ENCODE peak calls at places on chromosomes 11 and 22, in seven cellular contexts. One of them, this sample, is unnamed.

GRCh38 chr11:62456630-62457029 is 37.8 kb downstream of the SCGB1A1 start:
- DNase-seq in H9: peak; percentile 49
- DNase-seq in trophoblast cell: peak; percentile 97
- DNase-seq in mesendoderm: peak; percentile 76
- DNase-seq in IMR-90: no peak
- DNase-seq in H1: no peak
- DNase-seq in mesenchymal stem cell: no peak
- DNase-seq in this sample: no peak

GRCh38 chr22:35686298-35686697 is 31.4 kb upstream of the APOL5 start:
- DNase-seq in mesendoderm: no peak
- DNase-seq in trophoblast cell: no peak
- DNase-seq in H1: no peak
- DNase-seq in mesenchymal stem cell: no peak
- DNase-seq in H9: no peak
- DNase-seq in IMR-90: no peak
- DNase-seq in this sample: no peak

GRCh38 chr11:57787920-57788716 is 26.5 kb downstream of the CTNND1 start:
- DNase-seq in H1: no peak
- DNase-seq in mesenchymal stem cell: peak; percentile 54
- DNase-seq in H9: peak; percentile 43
- DNase-seq in IMR-90: no peak
- DNase-seq in mesendoderm: peak; percentile 68
- DNase-seq in trophoblast cell: no peak
- DNase-seq in this sample: no peak

GRCh38 chr22:37369536-37369935 is 57.7 kb downstream of the ELFN2 start:
- DNase-seq in mesenchymal stem cell: no peak
- DNase-seq in mesendoderm: no peak
- DNase-seq in H1: no peak
- DNase-seq in H9: no peak
- DNase-seq in trophoblast cell: no peak
- DNase-seq in IMR-90: no peak
- DNase-seq in this sample: no peak

GRCh38 chr11:119750056-119750455 is 21.1 kb upstream of the NECTIN1 start:
- DNase-seq in H1: no peak
- DNase-seq in IMR-90: no peak
- DNase-seq in H9: no peak
- DNase-seq in mesenchymal stem cell: no peak
- DNase-seq in mesendoderm: no peak
- DNase-seq in trophoblast cell: no peak
- DNase-seq in this sample: no peak

GRCh38 chr11:69941546-69942332 is 122.5 kb upstream of the FGF3 start:
- DNase-seq in H1: no peak
- DNase-seq in H9: no peak
- DNase-seq in trophoblast cell: no peak
- DNase-seq in mesenchymal stem cell: no peak
- DNase-seq in IMR-90: no peak
- DNase-seq in mesendoderm: no peak
- DNase-seq in this sample: no peak

GRCh38 chr11:128548655-128549255 is 38.6 kb downstream of the ETS1 start:
- DNase-seq in mesendoderm: peak; percentile 56
- DNase-seq in IMR-90: peak; percentile 32
- DNase-seq in H9: no peak
- DNase-seq in H1: peak; percentile 64
- DNase-seq in trophoblast cell: no peak
- DNase-seq in mesenchymal stem cell: peak; percentile 76
- DNase-seq in this sample: no peak

GRCh38 chr22:23068832-23069385 is 1.4 kb upstream of the GNAZ start:
- DNase-seq in IMR-90: no peak
- DNase-seq in mesenchymal stem cell: no peak
- DNase-seq in H1: no peak
- DNase-seq in trophoblast cell: no peak
- DNase-seq in mesendoderm: peak; percentile 39
- DNase-seq in H9: peak; percentile 12
- DNase-seq in this sample: no peak

GRCh38 chr22:26835929-26836528 is 178.6 kb downstream of the MIAT start:
- DNase-seq in mesendoderm: peak; percentile 84
- DNase-seq in H1: peak; percentile 94
- DNase-seq in trophoblast cell: peak; percentile 43
- DNase-seq in mesenchymal stem cell: peak; percentile 34
- DNase-seq in H9: peak; percentile 84
- DNase-seq in IMR-90: peak; percentile 23
- DNase-seq in this sample: peak; percentile 84

GRCh38 chr22:42233879-42234278 is 36.6 kb downstream of the TCF20 start:
- DNase-seq in mesenchymal stem cell: no peak
- DNase-seq in mesendoderm: no peak
- DNase-seq in trophoblast cell: no peak
- DNase-seq in IMR-90: no peak
- DNase-seq in H1: no peak
- DNase-seq in H9: no peak
- DNase-seq in this sample: no peak

GRCh38 chr22:36107436-36107835 is 53.1 kb downstream of the APOL3 start:
- DNase-seq in H1: no peak
- DNase-seq in IMR-90: no peak
- DNase-seq in H9: no peak
- DNase-seq in trophoblast cell: no peak
- DNase-seq in mesendoderm: no peak
- DNase-seq in mesenchymal stem cell: no peak
- DNase-seq in this sample: no peak

GRCh38 chr11:32088117-32088941 is 2.5 kb upstream of the RCN1 start:
- DNase-seq in mesendoderm: peak; percentile 50
- DNase-seq in mesenchymal stem cell: peak; percentile 81
- DNase-seq in H9: no peak
- DNase-seq in trophoblast cell: peak; percentile 75
- DNase-seq in H1: no peak
- DNase-seq in IMR-90: peak; percentile 91
- DNase-seq in this sample: no peak

GRCh38 chr11:83241291-83241946 is 44.7 kb downstream of the CCDC90B start:
- DNase-seq in H1: peak; percentile 50
- DNase-seq in mesendoderm: peak; percentile 94
- DNase-seq in IMR-90: peak; percentile 77
- DNase-seq in H9: peak; percentile 63
- DNase-seq in mesenchymal stem cell: peak; percentile 78
- DNase-seq in trophoblast cell: peak; percentile 90
- DNase-seq in this sample: peak; percentile 41

GRCh38 chr22:32811788-32812187 is 10.3 kb downstream of the TIMP3 start:
- DNase-seq in trophoblast cell: no peak
- DNase-seq in mesenchymal stem cell: no peak
- DNase-seq in H1: no peak
- DNase-seq in IMR-90: no peak
- DNase-seq in mesendoderm: no peak
- DNase-seq in H9: no peak
- DNase-seq in this sample: no peak

GRCh38 chr11:35373284-35373933 is 45.9 kb downstream of the SLC1A2 start:
- DNase-seq in mesendoderm: no peak
- DNase-seq in H1: no peak
- DNase-seq in trophoblast cell: no peak
- DNase-seq in mesenchymal stem cell: no peak
- DNase-seq in H9: no peak
- DNase-seq in IMR-90: peak; percentile 27
- DNase-seq in this sample: no peak

GRCh38 chr22:28442264-28442950 is 237.2 kb downstream of the TTC28 start:
- DNase-seq in trophoblast cell: peak; percentile 67
- DNase-seq in H1: peak; percentile 85
- DNase-seq in mesenchymal stem cell: peak; percentile 83
- DNase-seq in IMR-90: peak; percentile 69
- DNase-seq in mesendoderm: peak; percentile 92
- DNase-seq in H9: peak; percentile 86
- DNase-seq in this sample: peak; percentile 58

GRCh38 chr11:92180664-92181251 is 43.9 kb upstream of the FAT3 start:
- DNase-seq in H1: no peak
- DNase-seq in IMR-90: peak; percentile 47
- DNase-seq in mesenchymal stem cell: no peak
- DNase-seq in H9: no peak
- DNase-seq in mesendoderm: peak; percentile 23
- DNase-seq in trophoblast cell: no peak
- DNase-seq in this sample: no peak

GRCh38 chr22:33112606-33113005 is 54.4 kb upstream of the SYN3 start:
- DNase-seq in mesendoderm: no peak
- DNase-seq in IMR-90: no peak
- DNase-seq in H9: no peak
- DNase-seq in H1: no peak
- DNase-seq in trophoblast cell: no peak
- DNase-seq in mesenchymal stem cell: no peak
- DNase-seq in this sample: no peak

GRCh38 chr11:27718346-27718852 is 18.1 kb upstream of the BDNF start:
- DNase-seq in mesendoderm: peak; percentile 95
- DNase-seq in IMR-90: peak; percentile 95
- DNase-seq in H9: peak; percentile 87
- DNase-seq in trophoblast cell: peak; percentile 48
- DNase-seq in H1: peak; percentile 71
- DNase-seq in mesenchymal stem cell: peak; percentile 95
- DNase-seq in this sample: peak; percentile 73

GRCh38 chr11:44382118-44382517 is 72.2 kb upstream of the ALX4 start:
- DNase-seq in mesenchymal stem cell: no peak
- DNase-seq in H1: no peak
- DNase-seq in mesendoderm: no peak
- DNase-seq in IMR-90: no peak
- DNase-seq in trophoblast cell: no peak
- DNase-seq in H9: no peak
- DNase-seq in this sample: no peak

GRCh38 chr11:68057807-68058206 is 19.0 kb downstream of the TCIRG1 start:
- DNase-seq in H1: no peak
- DNase-seq in trophoblast cell: no peak
- DNase-seq in mesenchymal stem cell: no peak
- DNase-seq in mesendoderm: no peak
- DNase-seq in H9: no peak
- DNase-seq in IMR-90: no peak
- DNase-seq in this sample: no peak

GRCh38 chr11:10307411-10308207 is 2.7 kb downstream of the ADM start:
- DNase-seq in H9: peak; percentile 86
- DNase-seq in trophoblast cell: peak; percentile 92
- DNase-seq in IMR-90: peak; percentile 94
- DNase-seq in mesenchymal stem cell: peak; percentile 93
- DNase-seq in H1: peak; percentile 93
- DNase-seq in mesendoderm: peak; percentile 92
- DNase-seq in this sample: peak; percentile 79

GRCh38 chr11:2714463-2714800 is 14.6 kb upstream of the KCNQ1OT1 start:
- DNase-seq in IMR-90: no peak
- DNase-seq in H1: no peak
- DNase-seq in H9: no peak
- DNase-seq in mesendoderm: no peak
- DNase-seq in mesenchymal stem cell: no peak
- DNase-seq in trophoblast cell: no peak
- DNase-seq in this sample: no peak

DNA sequence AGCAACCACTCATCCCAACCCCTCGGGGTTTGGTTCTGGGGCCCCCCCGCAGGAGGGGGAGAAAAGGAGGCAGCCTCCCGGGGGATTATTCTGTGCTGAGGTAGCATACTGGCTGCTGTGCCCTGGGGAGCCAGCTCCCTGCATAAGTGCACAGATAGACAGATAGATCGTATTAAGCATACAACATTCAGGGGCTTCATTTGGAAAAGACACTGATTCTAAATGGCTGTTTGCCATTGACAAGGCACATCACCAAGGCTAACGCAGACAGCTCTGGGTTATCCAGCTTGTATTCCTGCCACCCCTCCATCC is 547.9 kb downstream of the BUD13 start:
- DNase-seq in H9: no peak
- DNase-seq in mesendoderm: no peak
- DNase-seq in IMR-90: no peak
- DNase-seq in H1: no peak
- DNase-seq in mesenchymal stem cell: no peak
- DNase-seq in trophoblast cell: no peak
- DNase-seq in this sample: no peak
- H2AK5ac ChIP-seq in H9: no peak overlapping the region
- H2AK5ac ChIP-seq in mesendoderm: no peak overlapping the region
- H2AK5ac ChIP-seq in IMR-90: no peak overlapping the region
- H2AK5ac ChIP-seq in H1: no peak overlapping the region
- H2AK5ac ChIP-seq in mesenchymal stem cell: no peak overlapping the region
- H2AK5ac ChIP-seq in trophoblast cell: no peak overlapping the region
- H2AK5ac ChIP-seq in this sample: peak overlapping the region; percentile 2

DNA sequence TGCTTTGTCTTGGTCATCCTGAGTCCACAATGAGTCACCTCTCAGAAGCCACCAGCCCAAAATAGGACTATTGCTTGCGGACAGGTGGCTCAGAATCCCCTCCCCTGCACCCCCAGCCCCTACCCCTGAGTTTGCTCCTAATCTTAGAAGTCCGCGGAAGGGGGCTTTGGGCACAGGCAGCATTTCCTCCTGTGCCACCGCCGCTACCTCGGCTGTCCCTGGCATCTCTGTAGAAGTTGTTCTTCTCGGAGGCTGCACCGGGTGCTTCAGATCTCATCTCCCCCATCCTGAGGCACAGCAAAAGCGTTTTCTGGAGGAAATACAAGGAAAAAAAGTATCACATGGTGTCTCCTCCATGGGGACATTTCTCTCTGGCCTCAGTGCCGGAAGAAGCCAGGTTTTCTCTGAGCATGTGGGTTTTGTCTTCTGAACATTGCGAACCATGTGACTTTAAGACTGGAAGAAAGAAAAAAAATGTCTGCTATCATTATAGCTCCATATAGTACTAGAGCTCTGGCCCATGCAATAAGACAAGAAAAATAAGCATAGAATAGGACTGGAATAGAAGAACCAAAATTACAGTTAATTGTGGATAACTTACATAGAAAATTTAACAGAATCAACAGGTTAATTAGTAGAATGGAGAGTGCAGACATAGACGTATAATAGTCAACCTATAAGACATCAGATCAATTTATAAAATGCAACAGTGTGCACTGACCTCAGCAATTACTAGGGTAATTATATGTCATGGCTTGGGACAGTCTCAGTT is 63.2 kb downstream of the SHISAL1 start:
- DNase-seq in IMR-90: no peak
- DNase-seq in H1: no peak
- DNase-seq in mesenchymal stem cell: no peak
- DNase-seq in H9: no peak
- DNase-seq in trophoblast cell: no peak
- DNase-seq in mesendoderm: no peak
- DNase-seq in this sample: no peak
- H2AK5ac ChIP-seq in IMR-90: no peak overlapping the region
- H2AK5ac ChIP-seq in H1: no peak overlapping the region
- H2AK5ac ChIP-seq in mesenchymal stem cell: no peak overlapping the region
- H2AK5ac ChIP-seq in H9: no peak overlapping the region
- H2AK5ac ChIP-seq in trophoblast cell: no peak overlapping the region
- H2AK5ac ChIP-seq in mesendoderm: no peak overlapping the region
- H2AK5ac ChIP-seq in this sample: no peak overlapping the region

DNA sequence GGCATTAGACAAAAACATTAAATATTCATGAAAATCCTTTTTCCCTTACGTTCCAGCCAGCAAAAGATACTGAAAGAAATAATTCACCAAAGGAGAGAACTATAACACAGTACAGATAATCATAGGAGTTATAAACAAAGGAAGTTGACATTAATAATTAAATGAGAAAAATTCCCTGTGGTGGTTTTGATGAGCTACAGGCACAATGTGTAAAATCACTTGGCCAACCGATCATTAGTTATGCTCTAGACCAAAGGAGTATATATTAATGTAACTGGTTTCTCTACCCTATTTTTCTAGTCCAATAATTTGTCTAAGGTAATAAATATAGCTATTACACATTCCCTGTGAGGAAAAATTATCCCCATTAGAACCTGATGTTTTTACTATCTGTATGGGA is 534.8 kb downstream of the CNTN5 start:
- DNase-seq in H1: no peak
- DNase-seq in mesenchymal stem cell: no peak
- DNase-seq in trophoblast cell: no peak
- DNase-seq in H9: no peak
- DNase-seq in mesendoderm: no peak
- DNase-seq in IMR-90: no peak
- DNase-seq in this sample: no peak
- H2AK5ac ChIP-seq in H1: no peak overlapping the region
- H2AK5ac ChIP-seq in mesenchymal stem cell: no peak overlapping the region
- H2AK5ac ChIP-seq in trophoblast cell: no peak overlapping the region
- H2AK5ac ChIP-seq in H9: no peak overlapping the region
- H2AK5ac ChIP-seq in mesendoderm: no peak overlapping the region
- H2AK5ac ChIP-seq in IMR-90: no peak overlapping the region
- H2AK5ac ChIP-seq in this sample: no peak overlapping the region

GRCh38 chr22:20180245-20180630 is 29.4 kb upstream of the CCDC188 start:
- DNase-seq in H9: no peak
- DNase-seq in mesendoderm: no peak
- DNase-seq in IMR-90: no peak
- DNase-seq in trophoblast cell: no peak
- DNase-seq in H1: no peak
- DNase-seq in mesenchymal stem cell: no peak
- DNase-seq in this sample: no peak
- H2AK5ac ChIP-seq in H9: no peak overlapping the region
- H2AK5ac ChIP-seq in mesendoderm: no peak overlapping the region
- H2AK5ac ChIP-seq in IMR-90: no peak overlapping the region
- H2AK5ac ChIP-seq in trophoblast cell: no peak overlapping the region
- H2AK5ac ChIP-seq in H1: no peak overlapping the region
- H2AK5ac ChIP-seq in mesenchymal stem cell: no peak overlapping the region
- H2AK5ac ChIP-seq in this sample: peak overlapping the region; percentile 97